ENCODE peak calls at places on chromosomes 3 and 15, in seven cellular contexts. Y is choroid plexus epithelial cell, D is HT-29, X is cardiac fibroblast, V is heart left ventricle, R is right atrium auricular region, N is tibial nerve. E is an unnamed sample.
A peak's percentile ranks its signal among the peaks of the same experiment; 100 is the strongest.

GRCh38 chr3:61149236-61149635 is 102.0 kb downstream of the FHIT start:
- DNase-seq in D (no peak), N (no peak), X (no peak), V (no peak), R (no peak), Y (no peak), E (no peak)

GRCh38 chr3:58175098-58175428 is 35.7 kb downstream of the DNASE1L3 start:
- DNase-seq in D (no peak), X (no peak), V (no peak), Y (no peak), N (no peak), R (no peak), E (no peak)

GRCh38 chr3:88623709-88624108 is 473.9 kb downstream of the C3orf38 start:
- DNase-seq in Y (no peak), R (no peak), N (no peak), V (no peak), X (no peak), D (no peak), E (no peak)

GRCh38 chr3:32686713-32687112 is 1.7 kb downstream of the CNOT10 start:
- DNase-seq in N (no peak), X (no peak), V (no peak), D (no peak), Y (no peak), R (no peak), E (no peak)

GRCh38 chr15:41904487-41905359 is 10.9 kb upstream of the SPTBN5 start:
- DNase-seq in D (peak; percentile 91), V (peak; percentile 67), R (peak; percentile 73), X (peak; percentile 68), Y (peak; percentile 81), N (no peak), E (peak; percentile 74)

GRCh38 chr3:28286595-28286994 is 45.2 kb downstream of the CMC1 start:
- DNase-seq in Y (peak; percentile 71), N (no peak), D (peak; percentile 57), V (no peak), R (no peak), X (peak; percentile 69), E (peak; percentile 67)

GRCh38 chr15:99249270-99249817 is at the start of gene TTC23:
- DNase-seq in Y (peak; percentile 91), N (no peak), D (peak; percentile 85), X (peak; percentile 91), R (peak; percentile 60), V (peak; percentile 27), E (peak; percentile 92)

GRCh38 chr15:81877533-81878227 is 168.1 kb downstream of the MEX3B start:
- DNase-seq in V (no peak), N (no peak), R (no peak), D (no peak), Y (no peak), X (no peak), E (no peak)

GRCh38 chr3:9794400-9794799 is 1.5 kb downstream of the ARPC4 start:
- DNase-seq in D (no peak), Y (no peak), R (no peak), V (no peak), X (no peak), N (no peak), E (no peak)

GRCh38 chr3:13477946-13478345 is 2.2 kb upstream of the HDAC11 start:
- DNase-seq in V (no peak), N (no peak), X (no peak), R (no peak), Y (no peak), D (no peak), E (no peak)

GRCh38 chr3:129536806-129537205 is 6.2 kb upstream of the H1-8 start:
- DNase-seq in V (no peak), X (no peak), R (no peak), D (no peak), N (no peak), Y (no peak), E (no peak)

GRCh38 chr15:79094611-79095021 is 4.0 kb upstream of the RASGRF1 start:
- DNase-seq in X (no peak), R (no peak), Y (no peak), N (no peak), V (no peak), D (no peak), E (no peak)

GRCh38 chr3:106119691-106120090 is 250.9 kb upstream of the CBLB start:
- DNase-seq in X (peak; percentile 85), R (no peak), D (no peak), V (no peak), Y (peak; percentile 70), N (no peak), E (peak; percentile 72)

GRCh38 chr3:134771962-134772361 is 23.1 kb upstream of the EPHB1 start:
- DNase-seq in R (no peak), V (no peak), X (no peak), N (no peak), D (no peak), Y (no peak), E (no peak)

GRCh38 chr3:184155644-184156521 is 706 bp downstream of the DVL3 start:
- DNase-seq in X (peak; percentile 53), V (peak; percentile 47), Y (no peak), N (no peak), R (peak; percentile 70), D (peak; percentile 33), E (no peak)

GRCh38 chr3:178436773-178437172 is 99.5 kb upstream of the KCNMB2 start:
- DNase-seq in X (peak; percentile 76), R (no peak), D (peak; percentile 29), N (no peak), V (no peak), Y (peak; percentile 72), E (peak; percentile 69)

GRCh38 chr15:51240066-51240465 is 98.3 kb downstream of the CYP19A1 start:
- DNase-seq in X (no peak), R (no peak), N (no peak), Y (no peak), D (peak; percentile 19), V (no peak), E (no peak)

GRCh38 chr3:108159128-108159527 is 63.1 kb downstream of the IFT57 start:
- DNase-seq in Y (peak; percentile 33), X (peak; percentile 72), R (no peak), V (no peak), N (no peak), D (no peak), E (peak; percentile 42)

GRCh38 chr15:31010036-31010435 is 18.6 kb upstream of the MTMR10 start:
- DNase-seq in V (no peak), N (no peak), X (no peak), Y (no peak), D (no peak), R (no peak), E (no peak)

GRCh38 chr3:64157150-64158035 is 67.9 kb downstream of the PRICKLE2 start:
- DNase-seq in R (no peak), X (no peak), V (no peak), Y (no peak), D (peak; percentile 36), N (no peak), E (no peak)

GRCh38 chr15:96947830-96948229 is 617.3 kb downstream of the NR2F2 start:
- DNase-seq in X (peak; percentile 37), V (no peak), N (no peak), Y (peak; percentile 33), D (no peak), R (no peak), E (peak; percentile 3)